ENCODE peak calls at places on chromosomes 12 and 14, in ten cellular contexts. K is thyroid gland; C is glutamatergic neuron; M is GM18507; I is mammary epithelial cell; N is adrenal gland; R is stimulated activated CD4-positive, alpha-beta T cell treated with anti-CD3 and anti-CD28 coated beads, Interleukin-2, amount 100 ng/mL, for 48 hours; A is Right ventricle myocardium superior; E is kidney tubule cell; V is COR-L47. W is an unnamed sample.
A peak's percentile ranks its signal among the peaks of the same experiment; 100 is the strongest.

GRCh38 chr12:52811191-52812072 is 2.5 kb downstream of the KRT4 start:
- DNase-seq in C (no peak), K (no peak), E (no peak), R (no peak), V (no peak), M (no peak), I (no peak), A (no peak), N (no peak), W (no peak)

GRCh38 chr14:24279301-24280186 is 8.1 kb upstream of the RABGGTA start:
- DNase-seq in M (no peak), E (peak; percentile 72), C (no peak), V (peak; percentile 59), A (no peak), R (peak; percentile 30), I (peak; percentile 77), K (no peak), N (peak; percentile 78), W (no peak)

GRCh38 chr14:94027566-94028449 is 1.7 kb downstream of the OTUB2 start:
- DNase-seq in R (no peak), E (peak; percentile 73), A (no peak), N (no peak), V (no peak), K (peak; percentile 87), I (peak; percentile 52), C (no peak), M (no peak), W (no peak)

GRCh38 chr12:43210437-43211197 is 341.4 kb downstream of the ADAMTS20 start:
- DNase-seq in C (no peak), M (no peak), A (no peak), E (peak; percentile 69), K (no peak), R (no peak), V (no peak), I (peak; percentile 48), N (no peak), W (peak; percentile 30)

GRCh38 chr12:97784904-97785303 is 322.3 kb downstream of the RMST start:
- DNase-seq in E (no peak), C (no peak), A (no peak), I (no peak), R (no peak), M (no peak), K (no peak), V (no peak), N (no peak), W (no peak)

GRCh38 chr12:5745251-5745888 is 199.7 kb downstream of the ANO2 start:
- DNase-seq in M (peak; percentile 14), R (peak; percentile 64), E (peak; percentile 68), C (peak; percentile 83), V (no peak), I (peak; percentile 18), N (peak; percentile 74), K (peak; percentile 45), A (peak; percentile 70), W (peak; percentile 56)

GRCh38 chr14:71688576-71688975 is 243.7 kb upstream of the RGS6 start:
- DNase-seq in I (no peak), K (no peak), A (no peak), M (no peak), R (no peak), C (no peak), N (no peak), V (no peak), E (no peak), W (no peak)

GRCh38 chr12:19299765-19300164 is 139.5 kb upstream of the AEBP2 start:
- DNase-seq in E (peak; percentile 33), A (no peak), I (peak; percentile 86), K (peak; percentile 15), N (no peak), C (no peak), M (no peak), V (no peak), R (no peak), W (no peak)

GRCh38 chr12:108806350-108806749 is 51.0 kb downstream of the SSH1 start:
- DNase-seq in M (no peak), R (no peak), I (no peak), C (no peak), N (no peak), V (no peak), K (no peak), A (peak; percentile 35), E (no peak), W (no peak)

GRCh38 chr14:96341323-96341722 is 21.8 kb downstream of the ATG2B start:
- DNase-seq in R (no peak), M (no peak), A (no peak), E (no peak), I (no peak), C (no peak), K (no peak), N (no peak), V (no peak), W (no peak)